ENCODE peak calls at places on chromosomes 1 and 21, in four cellular contexts. P is foreskin fibroblast, K is HS-27A, O is lung microvascular endothelial cell. E is an unnamed sample.
A peak's percentile ranks its signal among the peaks of the same experiment; 100 is the strongest.

GRCh38 chr1:38003261-38004250 is 1.8 kb downstream of the FHL3 start:
- DNase-seq in P (peak; percentile 68), K (no peak), O (no peak), E (peak; percentile 46)

GRCh38 chr1:84842748-84843231 is 50.2 kb downstream of the LPAR3 start:
- DNase-seq in P (no peak), K (no peak), O (no peak), E (no peak)

GRCh38 chr1:8094481-8095241 is 68.6 kb upstream of the ERRFI1 start:
- DNase-seq in P (peak; percentile 77), K (no peak), O (peak; percentile 83), E (no peak)

GRCh38 chr1:183089025-183089639 is 65.9 kb downstream of the LAMC1 start:
- DNase-seq in P (no peak), K (no peak), O (no peak), E (no peak)

GRCh38 chr1:246566808-246567154 is 525 bp downstream of the CNST start:
- DNase-seq in P (peak; percentile 47), K (no peak), O (no peak), E (peak; percentile 43)

GRCh38 chr1:236336084-236336483 is 54.3 kb upstream of the ERO1B start:
- DNase-seq in P (no peak), K (no peak), O (no peak), E (no peak)

GRCh38 chr1:172167801-172168596 is 252.5 kb upstream of the C1orf105 start:
- DNase-seq in P (peak; percentile 93), K (no peak), O (no peak), E (peak; percentile 80)

GRCh38 chr1:30385246-30385940 is 338.0 kb downstream of the MATN1 start:
- DNase-seq in P (no peak), K (no peak), O (no peak), E (no peak)

GRCh38 chr1:31672988-31673387 is 28.3 kb upstream of the PEF1 start:
- DNase-seq in P (peak; percentile 35), K (no peak), O (no peak), E (no peak)

GRCh38 chr21:16773206-16773605 is 739.6 kb upstream of the CXADR start:
- DNase-seq in P (peak; percentile 59), K (peak; percentile 47), O (peak; percentile 63), E (no peak)

GRCh38 chr1:110207831-110208230 is 2.3 kb upstream of the KCNC4 start:
- DNase-seq in P (peak; percentile 75), K (no peak), O (peak; percentile 73), E (peak; percentile 63)

GRCh38 chr1:227335587-227336020 is 17.3 kb upstream of the CDC42BPA start:
- DNase-seq in P (no peak), K (no peak), O (no peak), E (no peak)

GRCh38 chr1:60068393-60069045 is 5.1 kb downstream of the C1orf87 start:
- DNase-seq in P (peak; percentile 86), K (no peak), O (no peak), E (no peak)

GRCh38 chr1:171431994-171432393 is 53.3 kb upstream of the PRRC2C start:
- DNase-seq in P (no peak), K (no peak), O (no peak), E (no peak)

GRCh38 chr1:93471911-93472310 is 24.0 kb downstream of the FNBP1L start:
- DNase-seq in P (peak; percentile 78), K (peak; percentile 60), O (peak; percentile 67), E (no peak)